ENCODE peak calls at places on chromosomes 6 and 20, in five cellular contexts. N, Y, U, V and L are unnamed samples.
A peak's percentile ranks its signal among the peaks of the same experiment; 100 is the strongest.

GRCh38 chr6:117448732-117449131 is 23.0 kb upstream of the ROS1 start:
- DNase-seq in N (no peak), Y (peak; percentile 88), U (no peak), V (no peak), L (no peak)

GRCh38 chr20:58140787-58141396 is 87.6 kb downstream of the ANKRD60 start:
- DNase-seq in N (no peak), Y (no peak), U (no peak), V (no peak), L (no peak)

GRCh38 chr20:22070546-22070945 is 365.1 kb downstream of the PAX1 start:
- DNase-seq in N (no peak), Y (no peak), U (no peak), V (no peak), L (no peak)

GRCh38 chr6:150528648-150529285 is 70.9 kb upstream of the PLEKHG1 start:
- DNase-seq in N (no peak), Y (no peak), U (peak; percentile 77), V (no peak), L (no peak)

GRCh38 chr6:18389479-18389878 is 2.3 kb downstream of the RNF144B start:
- DNase-seq in N (no peak), Y (no peak), U (no peak), V (no peak), L (no peak)

GRCh38 chr6:121823437-121823851 is 388.0 kb downstream of the GJA1 start:
- DNase-seq in N (no peak), Y (peak; percentile 60), U (no peak), V (no peak), L (no peak)

GRCh38 chr6:48747040-48747439 is 636.0 kb upstream of the PTCHD4 start:
- DNase-seq in N (no peak), Y (no peak), U (no peak), V (no peak), L (no peak)

GRCh38 chr6:46129634-46130505 is at the start of gene ENPP4:
- DNase-seq in N (peak; percentile 83), Y (peak; percentile 63), U (peak; percentile 97), V (peak; percentile 74), L (peak; percentile 90)

GRCh38 chr6:2853766-2854393 is 12.2 kb upstream of the SERPINB1 start:
- DNase-seq in N (peak; percentile 86), Y (peak; percentile 88), U (peak; percentile 56), V (peak; percentile 59), L (peak; percentile 76)

GRCh38 chr6:130033999-130034814 is 15.8 kb downstream of the L3MBTL3 start:
- DNase-seq in N (peak; percentile 9), Y (no peak), U (peak; percentile 10), V (no peak), L (no peak)

GRCh38 chr20:39117486-39117885 is 155.3 kb downstream of the DHX35 start:
- DNase-seq in N (no peak), Y (no peak), U (no peak), V (no peak), L (no peak)

GRCh38 chr20:6008254-6008653 is 45.6 kb downstream of the LRRN4 start:
- DNase-seq in N (no peak), Y (peak; percentile 90), U (no peak), V (no peak), L (no peak)

GRCh38 chr6:113015249-113015648 is 668.1 kb downstream of the RFPL4B start:
- DNase-seq in N (no peak), Y (no peak), U (no peak), V (no peak), L (no peak)